ENCODE peak calls at places on chromosomes 1 and 21, in five cellular contexts. Z, D, L, U and H are unnamed samples.

GRCh38 chr1:237671262-237671661 is 219.5 kb downstream of the ZP4 start:
- DNase-seq in Z (no peak), D (no peak), L (peak), U (no peak), H (no peak)

GRCh38 chr1:59128784-59129227 is 168.1 kb upstream of the FGGY start:
- DNase-seq in Z (peak), D (no peak), L (no peak), U (no peak), H (no peak)

GRCh38 chr1:95655321-95656020 is 421.5 kb downstream of the RWDD3 start:
- DNase-seq in Z (no peak), D (no peak), L (no peak), U (no peak), H (no peak)

GRCh38 chr1:10509823-10510509 is 35.2 kb downstream of the PEX14 start:
- DNase-seq in Z (no peak), D (no peak), L (no peak), U (no peak), H (no peak)

GRCh38 chr21:31752352-31752751 is 20.4 kb upstream of the SCAF4 start:
- DNase-seq in Z (peak), D (no peak), L (no peak), U (no peak), H (no peak)

GRCh38 chr21:38267991-38268858 is 11.4 kb downstream of the KCNJ15 start:
- DNase-seq in Z (no peak), D (no peak), L (no peak), U (no peak), H (no peak)

GRCh38 chr1:30229557-30229956 is 493.8 kb downstream of the MATN1 start:
- DNase-seq in Z (no peak), D (no peak), L (no peak), U (no peak), H (no peak)

GRCh38 chr1:205179842-205180241 is 31.7 kb downstream of the DSTYK start:
- DNase-seq in Z (peak), D (no peak), L (no peak), U (no peak), H (no peak)

GRCh38 chr1:196609114-196609737 is 986 bp upstream of the KCNT2 start:
- DNase-seq in Z (peak), D (no peak), L (peak), U (no peak), H (no peak)

GRCh38 chr1:9877962-9878361 is 32.1 kb downstream of the CTNNBIP1 start:
- DNase-seq in Z (no peak), D (no peak), L (no peak), U (no peak), H (no peak)

GRCh38 chr1:25556791-25557476 is 13.5 kb downstream of the LDLRAP1 start:
- DNase-seq in Z (peak), D (no peak), L (no peak), U (no peak), H (no peak)

GRCh38 chr1:41414716-41415306 is 53.6 kb downstream of the FOXO6 start:
- DNase-seq in Z (no peak), D (no peak), L (no peak), U (no peak), H (no peak)

GRCh38 chr1:216175714-216176113 is 247.5 kb downstream of the USH2A start:
- DNase-seq in Z (no peak), D (no peak), L (no peak), U (no peak), H (no peak)

GRCh38 chr1:115815694-115816093 is 25.2 kb downstream of the NHLH2 start:
- DNase-seq in Z (no peak), D (no peak), L (no peak), U (no peak), H (no peak)

GRCh38 chr1:202625416-202626360 is 84.6 kb downstream of the SYT2 start:
- DNase-seq in Z (peak), D (peak), L (peak), U (peak), H (no peak)

GRCh38 chr1:48182441-48182840 is 40.1 kb upstream of the SLC5A9 start:
- DNase-seq in Z (no peak), D (no peak), L (no peak), U (no peak), H (no peak)

GRCh38 chr1:21333824-21334213 is 43.6 kb upstream of the ECE1 start:
- DNase-seq in Z (no peak), D (no peak), L (no peak), U (no peak), H (no peak)

GRCh38 chr1:25786887-25787286 is 13.1 kb upstream of the SELENON start:
- DNase-seq in Z (peak), D (no peak), L (no peak), U (no peak), H (no peak)

GRCh38 chr1:93516164-93516563 is 68.2 kb downstream of the FNBP1L start:
- DNase-seq in Z (no peak), D (no peak), L (no peak), U (no peak), H (no peak)

GRCh38 chr1:214458541-214458940 is 92.9 kb downstream of the PTPN14 start:
- DNase-seq in Z (no peak), D (no peak), L (no peak), U (no peak), H (no peak)

GRCh38 chr1:17207046-17207445 is 2.1 kb downstream of the PADI1 start:
- DNase-seq in Z (no peak), D (peak), L (peak), U (no peak), H (no peak)

GRCh38 chr1:30807318-30808066 is 49.9 kb upstream of the LAPTM5 start:
- DNase-seq in Z (no peak), D (no peak), L (no peak), U (no peak), H (no peak)

GRCh38 chr1:47766832-47767740 is 230.1 kb downstream of the TRABD2B start:
- DNase-seq in Z (no peak), D (no peak), L (no peak), U (no peak), H (no peak)

GRCh38 chr21:34639882-34640788 is 25.2 kb upstream of the RCAN1 start:
- DNase-seq in Z (peak), D (no peak), L (no peak), U (no peak), H (no peak)

GRCh38 chr1:41954533-41954944 is 35.8 kb upstream of the HIVEP3 start:
- DNase-seq in Z (peak), D (no peak), L (no peak), U (no peak), H (no peak)